ENCODE peak calls at places on chromosomes 2 and 18, in nine cellular contexts. K, V, Z, R, Q, W, L, B and C are unnamed samples.

GRCh38 chr2:170530284-170530745 is 184.8 kb upstream of the SP5 start:
- DNase-seq in B (peak; percentile 77), Q (peak; percentile 80), Z (peak; percentile 84), W (peak; percentile 94), K (no peak), L (peak; percentile 34), R (no peak), V (peak; percentile 80), C (no peak)

GRCh38 chr2:141015339-141016047 is 1115.3 kb downstream of the LRP1B start:
- DNase-seq in W (no peak), L (no peak), B (no peak), V (peak; percentile 27), R (no peak), Z (peak; percentile 36), K (no peak), Q (no peak), C (no peak)

GRCh38 chr2:74498500-74499268 is 719 bp downstream of the LBX2 start:
- DNase-seq in K (no peak), V (no peak), Z (no peak), L (no peak), Q (no peak), W (no peak), R (no peak), B (peak; percentile 70), C (no peak)

GRCh38 chr2:240932001-240932723 is 26.0 kb downstream of the CROCC2 start:
- DNase-seq in W (no peak), V (no peak), Q (peak; percentile 60), Z (no peak), B (peak; percentile 73), R (peak; percentile 41), L (no peak), K (peak; percentile 9), C (no peak)

GRCh38 chr2:98460573-98461560 is 16.2 kb downstream of the INPP4A start:
- DNase-seq in V (no peak), B (peak; percentile 61), K (no peak), Q (no peak), Z (no peak), L (no peak), W (no peak), R (peak; percentile 81), C (no peak)

GRCh38 chr2:67986258-67986657 is 76.5 kb downstream of the C1D start:
- DNase-seq in Q (no peak), R (no peak), L (no peak), Z (no peak), K (no peak), V (no peak), B (no peak), W (no peak), C (no peak)

GRCh38 chr2:206518997-206519396 is 75.7 kb downstream of the ADAM23 start:
- DNase-seq in B (no peak), R (no peak), Z (no peak), V (no peak), Q (no peak), K (no peak), L (no peak), W (no peak), C (no peak)

GRCh38 chr2:207481924-207482323 is 47.8 kb upstream of the CREB1 start:
- DNase-seq in K (no peak), L (no peak), Z (no peak), V (no peak), W (no peak), Q (no peak), R (no peak), B (no peak), C (no peak)

GRCh38 chr2:14746133-14746532 is 113.6 kb downstream of the LRATD1 start:
- DNase-seq in R (no peak), W (no peak), Q (no peak), Z (no peak), V (no peak), L (no peak), K (no peak), B (no peak), C (no peak)

GRCh38 chr2:26612522-26613240 is 28.5 kb downstream of the CIB4 start:
- DNase-seq in L (no peak), B (no peak), K (no peak), W (no peak), Q (no peak), Z (no peak), R (no peak), V (peak; percentile 54), C (no peak)

GRCh38 chr18:21855432-21855831 is 114.8 kb downstream of the MIB1 start:
- DNase-seq in W (no peak), R (no peak), Z (no peak), Q (no peak), V (no peak), L (no peak), B (no peak), K (no peak), C (no peak)

GRCh38 chr2:83850071-83850725 is 608.9 kb downstream of the SUCLG1 start:
- DNase-seq in K (no peak), R (no peak), W (no peak), B (no peak), Q (no peak), L (no peak), Z (no peak), V (no peak), C (no peak)

GRCh38 chr2:67561411-67561965 is 164.4 kb downstream of the ETAA1 start:
- DNase-seq in K (no peak), L (peak; percentile 81), Q (no peak), V (peak; percentile 62), W (no peak), B (no peak), R (no peak), Z (peak; percentile 64), C (no peak)

GRCh38 chr2:43110442-43110871 is 115.9 kb downstream of the ZFP36L2 start:
- DNase-seq in Z (peak; percentile 86), L (peak; percentile 85), R (no peak), V (peak; percentile 41), B (no peak), K (no peak), W (peak; percentile 50), Q (no peak), C (no peak)

GRCh38 chr18:48805826-48806535 is 144.8 kb downstream of the SMAD7 start:
- DNase-seq in R (peak; percentile 27), Z (no peak), K (no peak), B (no peak), W (no peak), L (no peak), V (peak; percentile 6), Q (no peak), C (no peak)

GRCh38 chr2:101718479-101718878 is 21.0 kb downstream of the MAP4K4 start:
- DNase-seq in R (no peak), L (no peak), Q (no peak), W (no peak), Z (no peak), K (no peak), V (no peak), B (no peak), C (no peak)
- H3K9me3 ChIP-seq in R (no peaks in the 10 kb centered on the region), L (no peaks in the 10 kb centered on the region), Q (no peaks in the 10 kb centered on the region), W (no peaks in the 10 kb centered on the region), Z (no peaks in the 10 kb centered on the region), K (no peaks in the 10 kb centered on the region), V (no peaks in the 10 kb centered on the region), B (no peaks in the 10 kb centered on the region), C (no peaks in the 10 kb centered on the region)

DNA sequence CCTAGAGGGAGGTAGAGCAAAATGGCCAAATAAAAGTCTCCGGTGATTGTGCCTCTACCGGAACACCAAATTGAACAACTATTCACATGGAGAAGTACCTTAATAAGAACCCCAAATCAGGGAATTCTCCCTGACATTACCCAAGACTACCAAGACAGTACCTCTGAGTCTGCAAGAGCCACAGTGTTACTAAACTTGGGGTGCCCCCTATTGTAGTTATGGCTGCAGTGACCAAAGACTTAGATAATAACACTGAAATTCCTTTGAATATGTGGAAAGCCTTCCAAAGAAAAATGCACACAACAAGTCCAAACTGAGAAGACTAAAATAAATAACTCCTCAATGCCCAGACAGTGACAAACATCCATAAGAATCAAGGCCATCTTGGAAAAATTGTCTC is 682.9 kb upstream of the LRRTM1 start:
- DNase-seq in B (no peak), K (no peak), L (no peak), Z (no peak), R (no peak), W (no peak), V (no peak), Q (no peak), C (no peak)
- H3K9me3 ChIP-seq in B (no peaks in the 10 kb centered on the region), K (no peaks in the 10 kb centered on the region), L (peaks cover 1% of the 10 kb centered on the region), Z (no peaks in the 10 kb centered on the region), R (no peaks in the 10 kb centered on the region), W (peaks cover 92% of the 10 kb centered on the region), V (peaks cover 35% of the 10 kb centered on the region), Q (peaks cover 13% of the 10 kb centered on the region), C (peaks cover 13% of the 10 kb centered on the region)

GRCh38 chr18:35246831-35247230 is 6.0 kb downstream of the ZNF397 start:
- DNase-seq in W (no peak), Q (no peak), V (no peak), B (no peak), L (no peak), R (no peak), K (no peak), Z (no peak), C (no peak)

GRCh38 chr18:35247412-35248249 is 6.8 kb downstream of the ZNF397 start:
- DNase-seq in B (no peak), W (no peak), L (no peak), V (no peak), Z (no peak), Q (peak; percentile 57), K (no peak), R (no peak), C (no peak)

GRCh38 chr18:35244671-35245070 is 3.8 kb downstream of the ZNF397 start:
- DNase-seq in K (no peak), V (no peak), W (no peak), Q (no peak), L (no peak), Z (no peak), R (no peak), B (no peak), C (no peak)

GRCh38 chr18:35245719-35246317 is 5.0 kb downstream of the ZNF397 start:
- DNase-seq in Z (no peak), W (no peak), R (no peak), B (no peak), Q (no peak), L (no peak), K (no peak), V (no peak), C (no peak)

DNA sequence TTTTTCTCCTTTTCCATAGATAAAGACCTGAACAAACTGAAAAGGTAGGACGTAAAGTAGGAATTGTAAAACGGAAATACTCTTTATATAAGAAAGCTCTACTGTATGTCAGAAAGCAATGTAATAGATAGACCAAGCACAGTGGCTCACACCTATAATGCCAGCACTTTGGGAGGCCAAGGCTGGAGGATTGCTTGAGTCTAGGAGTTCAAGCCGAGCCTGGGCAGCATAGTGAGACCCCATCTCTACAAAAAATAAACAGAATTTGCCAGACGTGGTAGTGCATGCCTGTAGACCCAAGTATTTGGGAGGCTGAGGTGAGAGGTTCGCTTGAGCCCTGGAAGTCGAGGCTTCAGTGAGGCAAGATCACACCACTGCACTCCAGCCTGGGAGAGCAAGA is 7.6 kb downstream of the ZNF397 start:
- DNase-seq in R (no peak), W (no peak), V (no peak), L (no peak), Q (no peak), K (no peak), Z (no peak), B (no peak), C (no peak)
- H3K9me3 ChIP-seq in R (peaks cover 4% of the 10 kb centered on the region), W (peaks cover 10% of the 10 kb centered on the region), V (peaks cover 7% of the 10 kb centered on the region), L (peaks cover 52% of the 10 kb centered on the region), Q (peaks cover 26% of the 10 kb centered on the region), K (peaks cover 4% of the 10 kb centered on the region), Z (peaks cover 3% of the 10 kb centered on the region), B (peaks cover 24% of the 10 kb centered on the region), C (peaks cover 10% of the 10 kb centered on the region)

DNA sequence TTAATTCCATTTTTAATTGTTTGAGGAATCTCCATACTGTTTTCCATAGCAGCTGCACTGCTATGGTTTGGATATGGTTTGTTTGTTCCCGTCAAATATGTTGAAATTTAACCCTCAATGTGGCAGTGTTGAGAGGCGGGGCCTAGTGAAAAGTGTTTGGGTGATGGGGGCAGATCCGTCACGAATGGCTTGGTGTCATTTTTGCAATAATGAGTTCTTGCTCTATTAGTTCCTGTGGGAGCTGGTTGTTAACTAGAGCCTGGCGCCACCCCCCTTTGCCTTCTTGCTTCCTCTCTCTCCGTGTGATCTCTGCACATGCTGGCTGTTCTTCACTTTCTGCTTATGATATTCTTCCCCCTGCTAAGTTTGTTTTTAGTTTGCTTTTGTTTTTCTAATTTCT is 71.4 kb upstream of the LDLRAD4 start:
- DNase-seq in K (no peak), Z (no peak), L (no peak), V (no peak), B (no peak), R (no peak), W (peak; percentile 47), Q (no peak), C (no peak)
- H3K9me3 ChIP-seq in K (peaks cover 12% of the 10 kb centered on the region), Z (no peaks in the 10 kb centered on the region), L (peaks cover 10% of the 10 kb centered on the region), V (peaks cover 21% of the 10 kb centered on the region), B (peaks cover 12% of the 10 kb centered on the region), R (peaks cover 7% of the 10 kb centered on the region), W (peaks cover 9% of the 10 kb centered on the region), Q (peaks cover 20% of the 10 kb centered on the region), C (peaks cover 17% of the 10 kb centered on the region)